ENCODE peak calls at places on chromosome 14, in six cellular contexts. I is stimulated activated CD4-positive, alpha-beta T cell treated with anti-CD3 and anti-CD28 coated beads, Interleukin-2, amount 100 ng/mL, for 24 hours; F is fibroblast of mammary gland; P is NCI-H460; C is Right ventricle myocardium superior; X is fibroblast of lung. N is an unnamed sample.

GRCh38 chr14:96125536-96125935 is 79.1 kb upstream of the BDKRB2 start:
- DNase-seq in C (no peak), X (no peak), F (peak; percentile 54), P (no peak), I (no peak), N (no peak)

GRCh38 chr14:59103396-59103795 is 85.1 kb upstream of the DAAM1 start:
- DNase-seq in P (no peak), F (peak; percentile 64), C (no peak), X (peak; percentile 83), I (no peak), N (no peak)

GRCh38 chr14:65745396-65746190 is 333.1 kb downstream of the FUT8 start:
- DNase-seq in F (no peak), I (no peak), P (no peak), X (peak; percentile 7), C (no peak), N (no peak)

GRCh38 chr14:51575225-51576111 is 76.2 kb upstream of the FRMD6 start:
- DNase-seq in F (peak; percentile 58), X (no peak), P (no peak), C (no peak), I (no peak), N (peak; percentile 36)

GRCh38 chr14:99395904-99396530 is 84.6 kb downstream of the SETD3 start:
- DNase-seq in C (no peak), F (peak; percentile 56), X (peak; percentile 88), P (no peak), I (peak; percentile 31), N (no peak)

GRCh38 chr14:59328410-59328809 is 136.8 kb downstream of the GPR135 start:
- DNase-seq in F (peak; percentile 30), P (no peak), C (no peak), X (no peak), I (no peak), N (no peak)

GRCh38 chr14:106506901-106507305 is 980.5 kb downstream of the TMEM121 start:
- DNase-seq in P (no peak), X (no peak), F (no peak), I (peak; percentile 36), C (no peak), N (no peak)

GRCh38 chr14:53035796-53036195 is 84.9 kb upstream of the FERMT2 start:
- DNase-seq in P (no peak), X (peak; percentile 34), I (no peak), C (no peak), F (peak; percentile 51), N (no peak)

GRCh38 chr14:68978550-68978911 is 571 bp downstream of the ACTN1 start:
- DNase-seq in F (no peak), I (peak; percentile 65), C (peak; percentile 70), P (peak; percentile 28), X (peak; percentile 51), N (peak; percentile 80)

GRCh38 chr14:54686219-54686870 is 119.4 kb downstream of the SAMD4A start:
- DNase-seq in F (peak; percentile 90), P (no peak), C (no peak), X (peak; percentile 95), I (no peak), N (no peak)

GRCh38 chr14:35341454-35342159 is 49.4 kb downstream of the PSMA6 start:
- DNase-seq in X (peak; percentile 84), I (peak; percentile 23), F (peak; percentile 85), C (peak; percentile 98), P (peak; percentile 90), N (peak; percentile 98)

GRCh38 chr14:102878970-102879460 is 43.4 kb upstream of the AMN start:
- DNase-seq in I (no peak), C (no peak), P (no peak), F (no peak), X (no peak), N (no peak)

GRCh38 chr14:100374270-100374669 is 51.1 kb downstream of the SLC25A47 start:
- DNase-seq in I (no peak), C (no peak), X (no peak), F (no peak), P (no peak), N (no peak)

N was measured in left ventricle myocardium superior.